ENCODE peak calls at places on chromosome 12, in four cellular contexts. One of them, this sample, is unnamed.

GRCh38 chr12:38771871-38772270 is 133.5 kb downstream of the CPNE8 start:
- DNase-seq in WERI-Rb-1: no peak
- DNase-seq in ELR: no peak
- DNase-seq in fibroblast of pulmonary artery: peak
- DNase-seq in this sample: no peak

GRCh38 chr12:104469066-104469465 is 12.3 kb downstream of the CHST11 start:
- DNase-seq in fibroblast of pulmonary artery: no peak
- DNase-seq in WERI-Rb-1: no peak
- DNase-seq in ELR: no peak
- DNase-seq in this sample: no peak

GRCh38 chr12:124327362-124328043 is 32.6 kb downstream of the RFLNA start:
- DNase-seq in fibroblast of pulmonary artery: no peak
- DNase-seq in WERI-Rb-1: no peak
- DNase-seq in ELR: no peak
- DNase-seq in this sample: no peak

GRCh38 chr12:123398177-123398916 is 14.4 kb downstream of the KMT5A start:
- DNase-seq in fibroblast of pulmonary artery: peak
- DNase-seq in ELR: peak
- DNase-seq in WERI-Rb-1: no peak
- DNase-seq in this sample: no peak

GRCh38 chr12:31589582-31589895 is 1.4 kb downstream of the DENND5B start:
- DNase-seq in ELR: no peak
- DNase-seq in fibroblast of pulmonary artery: no peak
- DNase-seq in WERI-Rb-1: peak
- DNase-seq in this sample: no peak

GRCh38 chr12:39626033-39626814 is 6.6 kb upstream of the ABCD2 start:
- DNase-seq in fibroblast of pulmonary artery: no peak
- DNase-seq in WERI-Rb-1: no peak
- DNase-seq in ELR: no peak
- DNase-seq in this sample: no peak

GRCh38 chr12:116924558-116925453 is 14.1 kb downstream of the FBXW8 start:
- DNase-seq in ELR: peak
- DNase-seq in WERI-Rb-1: no peak
- DNase-seq in fibroblast of pulmonary artery: peak
- DNase-seq in this sample: no peak

GRCh38 chr12:78759387-78759786 is 105.2 kb upstream of the SYT1 start:
- DNase-seq in WERI-Rb-1: no peak
- DNase-seq in ELR: peak
- DNase-seq in fibroblast of pulmonary artery: peak
- DNase-seq in this sample: no peak

GRCh38 chr12:112179341-112179740 is 54.0 kb downstream of the TRAFD1 start:
- DNase-seq in WERI-Rb-1: no peak
- DNase-seq in fibroblast of pulmonary artery: no peak
- DNase-seq in ELR: no peak
- DNase-seq in this sample: no peak

GRCh38 chr12:50241178-50241577 is 42.1 kb downstream of the LIMA1 start:
- DNase-seq in fibroblast of pulmonary artery: no peak
- DNase-seq in WERI-Rb-1: no peak
- DNase-seq in ELR: peak
- DNase-seq in this sample: no peak

GRCh38 chr12:114820773-114821172 is 136.8 kb upstream of the TBX3 start:
- DNase-seq in fibroblast of pulmonary artery: no peak
- DNase-seq in WERI-Rb-1: no peak
- DNase-seq in ELR: no peak
- DNase-seq in this sample: no peak

GRCh38 chr12:6963741-6964446 is 6.6 kb downstream of the PHB2 start:
- DNase-seq in fibroblast of pulmonary artery: no peak
- DNase-seq in WERI-Rb-1: no peak
- DNase-seq in ELR: no peak
- DNase-seq in this sample: no peak

GRCh38 chr12:107610030-107610859 is 75.4 kb upstream of the PWP1 start:
- DNase-seq in fibroblast of pulmonary artery: peak
- DNase-seq in ELR: peak
- DNase-seq in WERI-Rb-1: peak
- DNase-seq in this sample: peak

This sample was measured in NCI-H82.